ENCODE peak calls at places on chromosomes 12 and 14, in five cellular contexts. I, Z, D, J and B are unnamed samples.

GRCh38 chr14:102655154-102655553 is 62.7 kb downstream of the RCOR1 start:
- DNase-seq in Z (no peak), D (no peak), J (peak; percentile 40), I (no peak), B (no peak)

GRCh38 chr12:60394680-60395079 is 798.9 kb downstream of the SLC16A7 start:
- DNase-seq in J (no peak), D (no peak), I (no peak), Z (no peak), B (no peak)

GRCh38 chr14:65359503-65359902 is 53.0 kb upstream of the FUT8 start:
- DNase-seq in J (no peak), D (no peak), I (no peak), Z (no peak), B (no peak)

GRCh38 chr14:38553586-38553985 is 297.7 kb upstream of the CLEC14A start:
- DNase-seq in I (no peak), D (no peak), Z (no peak), J (no peak), B (no peak)

GRCh38 chr14:92657457-92658142 is 90.8 kb downstream of the LGMN start:
- DNase-seq in D (peak; percentile 90), J (no peak), Z (no peak), I (peak; percentile 70), B (no peak)

GRCh38 chr12:110850762-110851161 is 4.0 kb downstream of the CCDC63 start:
- DNase-seq in Z (no peak), J (no peak), I (no peak), D (no peak), B (no peak)

GRCh38 chr14:38442208-38442607 is 186.3 kb upstream of the CLEC14A start:
- DNase-seq in Z (no peak), D (no peak), I (no peak), J (no peak), B (no peak)

GRCh38 chr12:120598674-120599463 is 17.7 kb upstream of the POP5 start:
- DNase-seq in I (no peak), J (peak; percentile 61), Z (peak; percentile 76), D (no peak), B (no peak)

GRCh38 chr14:69321601-69322330 is 61.8 kb downstream of the GALNT16 start:
- DNase-seq in I (no peak), Z (peak; percentile 44), J (no peak), D (no peak), B (peak; percentile 11)

GRCh38 chr14:101497910-101498860 is 63.1 kb upstream of the DIO3 start:
- DNase-seq in J (no peak), D (no peak), I (no peak), Z (peak; percentile 29), B (peak; percentile 33)

GRCh38 chr12:14408208-14408607 is 42.7 kb downstream of the ATF7IP start:
- DNase-seq in J (no peak), D (no peak), Z (no peak), I (no peak), B (no peak)

GRCh38 chr12:12350868-12351463 is 924 bp upstream of the MANSC1 start:
- DNase-seq in Z (peak; percentile 29), D (no peak), I (no peak), J (peak; percentile 51), B (no peak)

GRCh38 chr12:9319842-9320173 is 111.6 kb upstream of the PZP start:
- DNase-seq in J (no peak), D (no peak), I (no peak), Z (no peak), B (no peak)

GRCh38 chr14:60981626-60982455 is 796 bp downstream of the SLC38A6 start:
- DNase-seq in J (peak; percentile 76), Z (no peak), I (no peak), D (no peak), B (no peak)

GRCh38 chr14:50383618-50384225 is 13.0 kb downstream of the CDKL1 start:
- DNase-seq in J (peak; percentile 25), I (no peak), D (no peak), Z (no peak), B (no peak)

GRCh38 chr14:35197015-35197414 is 74.7 kb downstream of the PRORP start:
- DNase-seq in I (no peak), Z (no peak), J (no peak), D (no peak), B (no peak)

GRCh38 chr14:66359500-66359899 is 126.7 kb upstream of the CCDC196 start:
- DNase-seq in D (no peak), I (no peak), J (peak; percentile 78), Z (no peak), B (no peak)

GRCh38 chr14:54738009-54738408 is 164.6 kb downstream of the GCH1 start:
- DNase-seq in D (no peak), Z (no peak), J (no peak), I (no peak), B (no peak)

GRCh38 chr12:67365131-67365530 is 96.0 kb downstream of the CAND1 start:
- DNase-seq in D (no peak), I (no peak), J (no peak), Z (no peak), B (no peak)

GRCh38 chr12:130860311-130860710 is 11.6 kb upstream of the RAN start:
- DNase-seq in D (no peak), J (no peak), I (no peak), Z (no peak), B (no peak)

GRCh38 chr14:90614696-90615260 is 201.5 kb downstream of the TTC7B start:
- DNase-seq in J (no peak), I (no peak), Z (no peak), D (no peak), B (no peak)

GRCh38 chr14:96260341-96260821 is 4.4 kb downstream of the BDKRB1 start:
- DNase-seq in J (no peak), D (no peak), Z (no peak), I (no peak), B (no peak)

GRCh38 chr14:103418508-103418818 is 33.2 kb downstream of the MARK3 start:
- DNase-seq in J (peak; percentile 45), I (no peak), Z (no peak), D (no peak), B (no peak)

GRCh38 chr14:36398463-36399291 is 78.2 kb upstream of the MBIP start:
- DNase-seq in I (no peak), Z (no peak), D (no peak), J (no peak), B (no peak)

GRCh38 chr12:14059538-14059937 is 78.1 kb upstream of the GRIN2B start:
- DNase-seq in J (no peak), Z (no peak), D (no peak), I (no peak), B (no peak)

GRCh38 chr14:64792231-64792630 is 87.5 kb downstream of the SPTB start:
- DNase-seq in J (no peak), D (no peak), I (no peak), Z (no peak), B (no peak)

GRCh38 chr12:67720383-67720856 is 71.9 kb downstream of the DYRK2 start:
- DNase-seq in Z (peak; percentile 40), I (no peak), D (peak; percentile 67), J (peak; percentile 35), B (peak; percentile 22)

GRCh38 chr14:93040443-93040842 is 75.3 kb downstream of the ITPK1 start:
- DNase-seq in Z (no peak), I (peak; percentile 60), J (no peak), D (peak; percentile 72), B (no peak)

GRCh38 chr14:89521988-89522387 is 105.0 kb upstream of the FOXN3 start:
- DNase-seq in D (no peak), Z (no peak), J (no peak), I (no peak), B (no peak)
- H3K9me3 ChIP-seq in D (no peaks in the 10 kb centered on the region), Z (peaks cover 6% of the 10 kb centered on the region), J (no peaks in the 10 kb centered on the region), I (peaks cover 28% of the 10 kb centered on the region), B (no peaks in the 10 kb centered on the region)

DNA sequence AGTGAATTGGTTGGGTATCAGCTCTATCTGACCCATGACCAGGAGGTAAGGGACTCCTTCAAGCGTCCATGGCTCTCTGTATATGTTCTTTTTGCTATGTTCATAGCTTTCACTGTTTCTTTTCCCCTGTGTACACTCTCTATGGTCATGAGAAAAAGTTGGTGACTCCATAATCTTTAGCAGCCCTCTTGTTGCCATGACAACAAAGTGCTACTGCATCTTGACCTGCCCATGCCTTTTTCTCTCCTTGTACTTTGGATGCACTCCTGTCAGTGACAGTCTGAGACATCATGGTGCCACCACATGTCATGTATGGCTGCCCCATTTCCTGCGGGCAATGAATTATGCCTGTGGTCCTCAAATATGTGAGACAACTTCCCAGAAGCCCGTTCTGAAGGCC is 280.2 kb downstream of the TMEM121 start:
- DNase-seq in I (no peak), D (no peak), J (no peak), Z (no peak), B (no peak)
- H3K9me3 ChIP-seq in I (peaks cover 49% of the 10 kb centered on the region), D (peaks cover 2% of the 10 kb centered on the region), J (peaks cover 3% of the 10 kb centered on the region), Z (peaks cover 82% of the 10 kb centered on the region), B (no peaks in the 10 kb centered on the region)

GRCh38 chr12:132953163-132953425 is 3.0 kb downstream of the ZNF605 start:
- DNase-seq in D (no peak), J (no peak), I (no peak), Z (peak; percentile 35), B (no peak)
- H3K9me3 ChIP-seq in D (peaks cover 8% of the 10 kb centered on the region), J (peaks cover 24% of the 10 kb centered on the region), I (peaks cover 58% of the 10 kb centered on the region), Z (peaks cover 72% of the 10 kb centered on the region), B (peaks cover 21% of the 10 kb centered on the region)

DNA sequence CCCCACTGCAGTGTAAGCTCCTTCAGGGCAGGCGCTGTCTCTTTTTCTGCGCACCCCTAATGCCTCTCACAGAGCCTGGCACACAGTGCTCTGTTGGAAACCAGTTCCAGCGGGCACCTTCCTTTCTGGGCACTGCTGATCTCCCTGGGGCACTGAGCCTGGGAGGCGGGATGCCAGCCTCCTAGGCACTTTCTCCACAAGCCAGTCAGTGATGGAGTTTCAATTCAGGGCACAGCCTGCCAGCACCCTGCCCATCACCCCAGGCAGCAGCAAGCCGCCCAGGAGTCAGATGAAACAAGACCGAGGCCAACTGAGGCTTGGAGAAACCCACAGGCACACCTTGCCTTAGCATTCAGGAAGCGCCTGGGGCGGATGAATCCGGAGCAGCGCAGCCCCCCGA is 5.7 kb upstream of the CTDSP2 start:
- DNase-seq in D (peak; percentile 73), I (peak; percentile 59), J (no peak), Z (peak; percentile 69), B (no peak)
- H3K9me3 ChIP-seq in D (no peaks in the 10 kb centered on the region), I (no peaks in the 10 kb centered on the region), J (no peaks in the 10 kb centered on the region), Z (no peaks in the 10 kb centered on the region), B (no peaks in the 10 kb centered on the region)

GRCh38 chr14:106811167-106811566 is 1284.8 kb downstream of the TMEM121 start:
- DNase-seq in Z (no peak), I (no peak), D (no peak), J (no peak), B (no peak)
- H3K9me3 ChIP-seq in Z (peaks cover 66% of the 10 kb centered on the region), I (no peaks in the 10 kb centered on the region), D (no peaks in the 10 kb centered on the region), J (peaks cover 5% of the 10 kb centered on the region), B (no peaks in the 10 kb centered on the region)

GRCh38 chr12:28209782-28210181 is 19.5 kb downstream of the CCDC91 start:
- DNase-seq in Z (no peak), J (no peak), D (no peak), I (no peak), B (no peak)
- H3K9me3 ChIP-seq in Z (peaks cover 38% of the 10 kb centered on the region), J (peaks cover 14% of the 10 kb centered on the region), D (no peaks in the 10 kb centered on the region), I (peaks cover 9% of the 10 kb centered on the region), B (no peaks in the 10 kb centered on the region)